ENCODE peak calls at places on chromosomes 3 and 15, in five cellular contexts. One of them, this sample, is unnamed.

GRCh38 chr3:56197259-56197965 is 270.9 kb downstream of the ERC2 start:
- DNase-seq in psoas muscle: no peak
- DNase-seq in fibroblast of mammary gland: peak
- DNase-seq in mucosa of descending colon: no peak
- DNase-seq in AG10803: peak
- DNase-seq in this sample: no peak

GRCh38 chr15:42911058-42911592 is 9.5 kb downstream of the TTBK2 start:
- DNase-seq in psoas muscle: no peak
- DNase-seq in fibroblast of mammary gland: peak
- DNase-seq in AG10803: peak
- DNase-seq in mucosa of descending colon: no peak
- DNase-seq in this sample: no peak

GRCh38 chr3:113912551-113913246 is 35.1 kb upstream of the ZDHHC23 start:
- DNase-seq in mucosa of descending colon: no peak
- DNase-seq in psoas muscle: no peak
- DNase-seq in AG10803: peak
- DNase-seq in fibroblast of mammary gland: peak
- DNase-seq in this sample: no peak

GRCh38 chr15:78033864-78034263 is 43.6 kb downstream of the TBC1D2B start:
- DNase-seq in fibroblast of mammary gland: peak
- DNase-seq in psoas muscle: no peak
- DNase-seq in mucosa of descending colon: no peak
- DNase-seq in AG10803: no peak
- DNase-seq in this sample: no peak

GRCh38 chr3:4138784-4139431 is 164.3 kb upstream of the SETMAR start:
- DNase-seq in psoas muscle: no peak
- DNase-seq in fibroblast of mammary gland: no peak
- DNase-seq in mucosa of descending colon: no peak
- DNase-seq in AG10803: no peak
- DNase-seq in this sample: no peak

GRCh38 chr3:18046131-18046530 is 303.7 kb upstream of the TBC1D5 start:
- DNase-seq in mucosa of descending colon: no peak
- DNase-seq in psoas muscle: no peak
- DNase-seq in AG10803: peak
- DNase-seq in fibroblast of mammary gland: peak
- DNase-seq in this sample: no peak

GRCh38 chr3:129318921-129319320 is 40.3 kb downstream of the HMCES start:
- DNase-seq in psoas muscle: peak
- DNase-seq in mucosa of descending colon: no peak
- DNase-seq in AG10803: no peak
- DNase-seq in fibroblast of mammary gland: no peak
- DNase-seq in this sample: no peak

GRCh38 chr15:83919319-83919830 is 265.5 kb downstream of the ADAMTSL3 start:
- DNase-seq in fibroblast of mammary gland: peak
- DNase-seq in AG10803: no peak
- DNase-seq in psoas muscle: no peak
- DNase-seq in mucosa of descending colon: no peak
- DNase-seq in this sample: no peak

GRCh38 chr15:39242345-39242744 is 338.5 kb upstream of the THBS1 start:
- DNase-seq in psoas muscle: no peak
- DNase-seq in AG10803: peak
- DNase-seq in mucosa of descending colon: no peak
- DNase-seq in fibroblast of mammary gland: peak
- DNase-seq in this sample: no peak

GRCh38 chr3:134315286-134316106 is 58.8 kb downstream of the AMOTL2 start:
- DNase-seq in psoas muscle: peak
- DNase-seq in fibroblast of mammary gland: peak
- DNase-seq in mucosa of descending colon: no peak
- DNase-seq in AG10803: peak
- DNase-seq in this sample: no peak

GRCh38 chr3:2851356-2851755 is 258.8 kb downstream of the IL5RA start:
- DNase-seq in fibroblast of mammary gland: no peak
- DNase-seq in mucosa of descending colon: no peak
- DNase-seq in psoas muscle: no peak
- DNase-seq in AG10803: no peak
- DNase-seq in this sample: no peak

GRCh38 chr3:72766866-72767265 is 81.4 kb downstream of the SHQ1 start:
- DNase-seq in fibroblast of mammary gland: no peak
- DNase-seq in AG10803: no peak
- DNase-seq in mucosa of descending colon: no peak
- DNase-seq in psoas muscle: no peak
- DNase-seq in this sample: no peak

GRCh38 chr15:101023501-101024110 is 104.4 kb downstream of the LRRK1 start:
- DNase-seq in fibroblast of mammary gland: no peak
- DNase-seq in psoas muscle: no peak
- DNase-seq in mucosa of descending colon: no peak
- DNase-seq in AG10803: no peak
- DNase-seq in this sample: no peak

GRCh38 chr3:154304936-154305335 is 19.4 kb downstream of the DHX36 start:
- DNase-seq in fibroblast of mammary gland: no peak
- DNase-seq in psoas muscle: no peak
- DNase-seq in mucosa of descending colon: no peak
- DNase-seq in AG10803: no peak
- DNase-seq in this sample: no peak

GRCh38 chr15:83012038-83012490 is 625 bp upstream of the C15orf40 start:
- DNase-seq in AG10803: peak
- DNase-seq in mucosa of descending colon: no peak
- DNase-seq in psoas muscle: no peak
- DNase-seq in fibroblast of mammary gland: peak
- DNase-seq in this sample: no peak

GRCh38 chr3:12629560-12629959 is 34.4 kb downstream of the RAF1 start:
- DNase-seq in mucosa of descending colon: no peak
- DNase-seq in psoas muscle: peak
- DNase-seq in AG10803: peak
- DNase-seq in fibroblast of mammary gland: peak
- DNase-seq in this sample: no peak

GRCh38 chr15:69489101-69489571 is 36.5 kb downstream of the RPLP1 start:
- DNase-seq in mucosa of descending colon: no peak
- DNase-seq in AG10803: peak
- DNase-seq in fibroblast of mammary gland: no peak
- DNase-seq in psoas muscle: no peak
- DNase-seq in this sample: no peak
- TF ChIP-seq CTCF in mucosa of descending colon: no peak
- TF ChIP-seq CTCF in AG10803: no peak
- TF ChIP-seq CTCF in fibroblast of mammary gland: no peak
- TF ChIP-seq CTCF in psoas muscle: no peak
- TF ChIP-seq CTCF in this sample: no peak

DNA sequence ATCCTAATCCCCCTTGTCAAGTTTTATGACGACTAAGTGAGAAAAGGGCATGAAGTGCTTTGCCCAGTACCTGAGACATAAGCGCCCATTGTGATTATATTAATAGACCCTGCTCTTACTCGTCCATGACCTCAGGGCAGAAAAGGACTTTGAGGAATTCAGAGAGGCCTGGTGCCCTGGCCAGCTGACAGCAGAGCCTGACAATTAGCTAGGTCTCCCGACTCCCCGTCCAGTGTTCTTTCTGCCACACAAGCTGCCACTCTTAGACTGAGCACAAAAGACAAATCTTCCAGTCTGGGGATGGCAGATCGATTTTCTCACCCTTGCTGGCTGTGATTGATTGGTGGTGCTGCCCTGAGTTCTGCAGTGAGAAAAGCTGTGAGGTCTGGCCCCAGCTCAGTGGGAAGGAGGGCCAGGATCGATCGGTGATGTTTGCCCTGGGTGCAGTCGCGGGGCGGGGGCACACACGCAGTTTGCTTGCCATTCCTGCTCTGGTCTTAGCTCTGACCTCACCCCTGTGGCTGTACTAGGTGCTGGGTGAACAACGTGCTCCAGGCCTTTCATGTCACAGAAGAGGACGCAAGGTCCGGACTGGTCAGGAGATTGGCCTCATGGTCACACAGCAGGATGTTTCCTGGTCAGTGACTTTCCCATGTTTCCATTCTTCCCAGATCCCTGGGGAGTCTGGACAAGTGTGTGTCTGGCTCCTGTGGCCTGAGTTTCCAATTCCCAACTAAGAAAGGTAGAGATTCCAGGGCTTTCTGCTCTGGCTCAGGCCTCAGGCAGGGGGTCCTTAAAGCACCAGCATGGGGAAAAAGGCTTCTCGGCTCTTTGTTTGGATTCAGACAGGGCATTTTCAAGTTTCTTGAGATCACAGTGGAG is 67.4 kb upstream of the TLE3 start:
- DNase-seq in fibroblast of mammary gland: no peak
- DNase-seq in psoas muscle: no peak
- DNase-seq in AG10803: no peak
- DNase-seq in mucosa of descending colon: no peak
- DNase-seq in this sample: no peak
- TF ChIP-seq CTCF in fibroblast of mammary gland: no peak
- TF ChIP-seq CTCF in psoas muscle: no peak
- TF ChIP-seq CTCF in AG10803: no peak
- TF ChIP-seq CTCF in mucosa of descending colon: no peak
- TF ChIP-seq CTCF in this sample: no peak

GRCh38 chr3:171189394-171189793 is 162.9 kb upstream of the SLC2A2 start:
- DNase-seq in AG10803: no peak
- DNase-seq in psoas muscle: no peak
- DNase-seq in fibroblast of mammary gland: no peak
- DNase-seq in mucosa of descending colon: no peak
- DNase-seq in this sample: no peak

GRCh38 chr3:171185959-171186358 is 159.4 kb upstream of the SLC2A2 start:
- DNase-seq in AG10803: no peak
- DNase-seq in mucosa of descending colon: no peak
- DNase-seq in fibroblast of mammary gland: no peak
- DNase-seq in psoas muscle: no peak
- DNase-seq in this sample: no peak

GRCh38 chr3:171186383-171186782 is 159.9 kb upstream of the SLC2A2 start:
- DNase-seq in fibroblast of mammary gland: no peak
- DNase-seq in AG10803: peak
- DNase-seq in mucosa of descending colon: no peak
- DNase-seq in psoas muscle: no peak
- DNase-seq in this sample: no peak

GRCh38 chr3:171186817-171187216 is 160.3 kb upstream of the SLC2A2 start:
- DNase-seq in fibroblast of mammary gland: no peak
- DNase-seq in mucosa of descending colon: no peak
- DNase-seq in psoas muscle: no peak
- DNase-seq in AG10803: no peak
- DNase-seq in this sample: no peak

GRCh38 chr3:171187706-171188290 is 161.3 kb upstream of the SLC2A2 start:
- DNase-seq in AG10803: peak
- DNase-seq in mucosa of descending colon: no peak
- DNase-seq in psoas muscle: no peak
- DNase-seq in fibroblast of mammary gland: peak
- DNase-seq in this sample: peak
- TF ChIP-seq CTCF in AG10803: peak
- TF ChIP-seq CTCF in mucosa of descending colon: peak
- TF ChIP-seq CTCF in psoas muscle: peak
- TF ChIP-seq CTCF in fibroblast of mammary gland: peak
- TF ChIP-seq CTCF in this sample: peak

GRCh38 chr3:169390310-169390731 is 273.2 kb downstream of the MECOM start:
- DNase-seq in fibroblast of mammary gland: no peak
- DNase-seq in psoas muscle: no peak
- DNase-seq in AG10803: peak
- DNase-seq in mucosa of descending colon: no peak
- DNase-seq in this sample: no peak
- TF ChIP-seq CTCF in fibroblast of mammary gland: no peak
- TF ChIP-seq CTCF in psoas muscle: no peak
- TF ChIP-seq CTCF in AG10803: peak
- TF ChIP-seq CTCF in mucosa of descending colon: no peak
- TF ChIP-seq CTCF in this sample: no peak

GRCh38 chr3:63911901-63912767 is at the start of gene SCAANT1:
- DNase-seq in psoas muscle: peak
- DNase-seq in fibroblast of mammary gland: peak
- DNase-seq in mucosa of descending colon: peak
- DNase-seq in AG10803: peak
- DNase-seq in this sample: peak
- TF ChIP-seq CTCF in psoas muscle: no peak
- TF ChIP-seq CTCF in fibroblast of mammary gland: no peak
- TF ChIP-seq CTCF in mucosa of descending colon: no peak
- TF ChIP-seq CTCF in AG10803: no peak
- TF ChIP-seq CTCF in this sample: peak

GRCh38 chr3:125191256-125191655 is 21.3 kb downstream of the SLC12A8 start:
- DNase-seq in psoas muscle: no peak
- DNase-seq in mucosa of descending colon: no peak
- DNase-seq in AG10803: peak
- DNase-seq in fibroblast of mammary gland: peak
- DNase-seq in this sample: no peak

GRCh38 chr3:125194061-125194848 is 18.3 kb downstream of the SLC12A8 start:
- DNase-seq in fibroblast of mammary gland: no peak
- DNase-seq in psoas muscle: no peak
- DNase-seq in mucosa of descending colon: no peak
- DNase-seq in AG10803: no peak
- DNase-seq in this sample: no peak

GRCh38 chr3:125192190-125193035 is 20.1 kb downstream of the SLC12A8 start:
- DNase-seq in fibroblast of mammary gland: no peak
- DNase-seq in AG10803: no peak
- DNase-seq in mucosa of descending colon: no peak
- DNase-seq in psoas muscle: no peak
- DNase-seq in this sample: no peak

GRCh38 chr3:125191730-125192129 is 20.8 kb downstream of the SLC12A8 start:
- DNase-seq in mucosa of descending colon: no peak
- DNase-seq in psoas muscle: no peak
- DNase-seq in fibroblast of mammary gland: no peak
- DNase-seq in AG10803: no peak
- DNase-seq in this sample: no peak

DNA sequence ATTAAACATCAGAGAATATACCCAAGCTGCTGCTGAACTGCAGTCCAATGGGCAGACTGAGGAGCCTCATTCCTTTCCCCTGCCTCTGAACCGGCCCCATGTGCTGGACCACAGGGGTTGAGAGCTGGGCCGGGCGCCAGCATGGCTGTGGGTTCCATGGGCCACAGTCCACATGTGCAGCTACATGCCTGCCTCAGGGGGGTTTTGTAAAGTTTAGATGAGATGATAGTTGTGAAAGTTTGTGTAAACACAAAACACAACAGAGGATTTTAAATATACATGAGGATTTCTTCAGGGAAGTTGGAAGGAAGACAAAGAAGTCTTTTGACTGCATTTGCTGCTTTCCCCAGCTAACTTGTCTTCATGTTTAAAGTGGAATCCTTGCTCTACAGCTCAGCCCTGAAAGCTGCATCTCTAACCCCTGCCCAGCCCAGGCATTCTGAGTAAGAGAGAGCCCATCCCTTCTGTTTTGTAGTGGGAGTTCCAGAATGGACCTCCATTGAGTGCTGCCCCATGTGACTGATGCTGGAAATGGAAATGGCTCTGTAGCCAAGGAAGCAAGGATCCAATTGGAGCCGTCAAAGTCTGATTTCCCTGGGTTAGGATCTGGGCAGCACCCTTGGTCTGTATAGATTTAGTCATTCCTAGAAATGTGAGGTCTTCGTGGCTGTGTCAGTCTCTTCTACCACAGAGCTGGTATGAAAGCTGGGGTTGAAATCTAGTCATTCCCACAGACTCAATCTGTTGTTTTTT is 17.5 kb downstream of the SLC12A8 start:
- DNase-seq in psoas muscle: no peak
- DNase-seq in fibroblast of mammary gland: peak
- DNase-seq in AG10803: peak
- DNase-seq in mucosa of descending colon: peak
- DNase-seq in this sample: no peak
- TF ChIP-seq CTCF in psoas muscle: no peak
- TF ChIP-seq CTCF in fibroblast of mammary gland: no peak
- TF ChIP-seq CTCF in AG10803: peak
- TF ChIP-seq CTCF in mucosa of descending colon: no peak
- TF ChIP-seq CTCF in this sample: no peak

GRCh38 chr3:68448510-68449383 is 483.6 kb downstream of the TAFA4 start:
- DNase-seq in mucosa of descending colon: no peak
- DNase-seq in fibroblast of mammary gland: no peak
- DNase-seq in AG10803: no peak
- DNase-seq in psoas muscle: no peak
- DNase-seq in this sample: no peak

GRCh38 chr3:68447885-68448284 is 484.5 kb downstream of the TAFA4 start:
- DNase-seq in fibroblast of mammary gland: no peak
- DNase-seq in AG10803: no peak
- DNase-seq in psoas muscle: no peak
- DNase-seq in mucosa of descending colon: no peak
- DNase-seq in this sample: no peak
- TF ChIP-seq CTCF in fibroblast of mammary gland: no peak
- TF ChIP-seq CTCF in AG10803: no peak
- TF ChIP-seq CTCF in psoas muscle: no peak
- TF ChIP-seq CTCF in mucosa of descending colon: no peak
- TF ChIP-seq CTCF in this sample: no peak